ENCODE peak calls at places on chromosome 12, in six cellular contexts. One of them, this sample, is unnamed.
A peak's percentile ranks its signal among the peaks of the same experiment; 100 is the strongest.

GRCh38 chr12:22935090-22935489 is 310.1 kb downstream of the ETNK1 start:
- DNase-seq in CD4-positive, alpha-beta T cell: no peak
- DNase-seq in tibial nerve: no peak
- DNase-seq in EL: peak; percentile 1
- DNase-seq in activated T-helper 1 cell treated with anti-CD3 and anti-CD28 coated beads, Interleukin-2, amount 50 U/mL, for 16 hours: no peak
- DNase-seq in psoas muscle: no peak
- DNase-seq in this sample: no peak

GRCh38 chr12:51362747-51363342 is 16.4 kb upstream of the CELA1 start:
- DNase-seq in psoas muscle: no peak
- DNase-seq in CD4-positive, alpha-beta T cell: no peak
- DNase-seq in activated T-helper 1 cell treated with anti-CD3 and anti-CD28 coated beads, Interleukin-2, amount 50 U/mL, for 16 hours: no peak
- DNase-seq in tibial nerve: no peak
- DNase-seq in EL: no peak
- DNase-seq in this sample: no peak

GRCh38 chr12:100908501-100908900 is 113.9 kb downstream of the ANO4 start:
- DNase-seq in tibial nerve: no peak
- DNase-seq in CD4-positive, alpha-beta T cell: no peak
- DNase-seq in EL: peak; percentile 38
- DNase-seq in psoas muscle: no peak
- DNase-seq in activated T-helper 1 cell treated with anti-CD3 and anti-CD28 coated beads, Interleukin-2, amount 50 U/mL, for 16 hours: no peak
- DNase-seq in this sample: peak; percentile 32

GRCh38 chr12:71536939-71537622 is 97.5 kb downstream of the LGR5 start:
- DNase-seq in psoas muscle: no peak
- DNase-seq in CD4-positive, alpha-beta T cell: no peak
- DNase-seq in tibial nerve: no peak
- DNase-seq in activated T-helper 1 cell treated with anti-CD3 and anti-CD28 coated beads, Interleukin-2, amount 50 U/mL, for 16 hours: no peak
- DNase-seq in EL: no peak
- DNase-seq in this sample: no peak

GRCh38 chr12:67721216-67721615 is 72.7 kb downstream of the DYRK2 start:
- DNase-seq in psoas muscle: no peak
- DNase-seq in EL: no peak
- DNase-seq in tibial nerve: no peak
- DNase-seq in activated T-helper 1 cell treated with anti-CD3 and anti-CD28 coated beads, Interleukin-2, amount 50 U/mL, for 16 hours: no peak
- DNase-seq in CD4-positive, alpha-beta T cell: no peak
- DNase-seq in this sample: no peak

GRCh38 chr12:52022841-52023181 is 16.1 kb downstream of the TAMALIN start:
- DNase-seq in CD4-positive, alpha-beta T cell: no peak
- DNase-seq in psoas muscle: no peak
- DNase-seq in EL: no peak
- DNase-seq in tibial nerve: no peak
- DNase-seq in activated T-helper 1 cell treated with anti-CD3 and anti-CD28 coated beads, Interleukin-2, amount 50 U/mL, for 16 hours: no peak
- DNase-seq in this sample: no peak

GRCh38 chr12:53004178-53004577 is 2.1 kb upstream of the EIF4B start:
- DNase-seq in psoas muscle: no peak
- DNase-seq in tibial nerve: no peak
- DNase-seq in EL: peak; percentile 51
- DNase-seq in activated T-helper 1 cell treated with anti-CD3 and anti-CD28 coated beads, Interleukin-2, amount 50 U/mL, for 16 hours: no peak
- DNase-seq in CD4-positive, alpha-beta T cell: no peak
- DNase-seq in this sample: no peak

GRCh38 chr12:99200711-99201384 is 446.7 kb upstream of the GARIN6 start:
- DNase-seq in CD4-positive, alpha-beta T cell: no peak
- DNase-seq in psoas muscle: no peak
- DNase-seq in tibial nerve: no peak
- DNase-seq in activated T-helper 1 cell treated with anti-CD3 and anti-CD28 coated beads, Interleukin-2, amount 50 U/mL, for 16 hours: no peak
- DNase-seq in EL: no peak
- DNase-seq in this sample: peak; percentile 62

GRCh38 chr12:49336645-49337584 is at the start of gene C1QL4:
- DNase-seq in activated T-helper 1 cell treated with anti-CD3 and anti-CD28 coated beads, Interleukin-2, amount 50 U/mL, for 16 hours: peak; percentile 87
- DNase-seq in psoas muscle: peak; percentile 91
- DNase-seq in tibial nerve: peak; percentile 60
- DNase-seq in EL: peak; percentile 79
- DNase-seq in CD4-positive, alpha-beta T cell: peak; percentile 87
- DNase-seq in this sample: no peak

GRCh38 chr12:51714666-51715065 is 123.6 kb downstream of the SCN8A start:
- DNase-seq in CD4-positive, alpha-beta T cell: no peak
- DNase-seq in psoas muscle: no peak
- DNase-seq in tibial nerve: no peak
- DNase-seq in EL: peak; percentile 81
- DNase-seq in activated T-helper 1 cell treated with anti-CD3 and anti-CD28 coated beads, Interleukin-2, amount 50 U/mL, for 16 hours: no peak
- DNase-seq in this sample: peak; percentile 47

GRCh38 chr12:112328411-112329124 is 53.7 kb downstream of the HECTD4 start:
- DNase-seq in psoas muscle: no peak
- DNase-seq in EL: no peak
- DNase-seq in tibial nerve: no peak
- DNase-seq in activated T-helper 1 cell treated with anti-CD3 and anti-CD28 coated beads, Interleukin-2, amount 50 U/mL, for 16 hours: no peak
- DNase-seq in CD4-positive, alpha-beta T cell: no peak
- DNase-seq in this sample: no peak

GRCh38 chr12:123363743-123364531 is 710 bp downstream of the SBNO1 start:
- DNase-seq in tibial nerve: no peak
- DNase-seq in psoas muscle: peak; percentile 70
- DNase-seq in activated T-helper 1 cell treated with anti-CD3 and anti-CD28 coated beads, Interleukin-2, amount 50 U/mL, for 16 hours: peak; percentile 9
- DNase-seq in CD4-positive, alpha-beta T cell: peak; percentile 11
- DNase-seq in EL: peak; percentile 21
- DNase-seq in this sample: peak; percentile 34

GRCh38 chr12:96257550-96258392 is 63.6 kb downstream of the ELK3 start:
- DNase-seq in psoas muscle: no peak
- DNase-seq in tibial nerve: no peak
- DNase-seq in activated T-helper 1 cell treated with anti-CD3 and anti-CD28 coated beads, Interleukin-2, amount 50 U/mL, for 16 hours: no peak
- DNase-seq in EL: no peak
- DNase-seq in CD4-positive, alpha-beta T cell: no peak
- DNase-seq in this sample: no peak

This sample was measured in foreskin keratinocyte.